ENCODE peak calls at places on chromosome 14, in nine cellular contexts. J is HepG2; X is lower leg skin; I is lower lobe of right lung; Y is mammary epithelial cell; U is CD8-positive, alpha-beta T cell; Z is astrocyte; H is tibial nerve; F is AG10803. R is an unnamed sample.

GRCh38 chr14:69044296-69044695 is 65.2 kb upstream of the ACTN1 start:
- DNase-seq in J (no peak), X (no peak), I (no peak), Y (no peak), U (no peak), Z (no peak), H (no peak), F (no peak), R (no peak)

GRCh38 chr14:23245282-23245681 is 7.5 kb downstream of the RNF212B start:
- DNase-seq in J (peak; percentile 37), X (no peak), I (no peak), Y (no peak), U (no peak), Z (no peak), H (no peak), F (no peak), R (no peak)

GRCh38 chr14:74619672-74620131 is 7.7 kb upstream of the LTBP2 start:
- DNase-seq in J (peak; percentile 63), X (no peak), I (peak; percentile 58), Y (peak; percentile 73), U (no peak), Z (peak; percentile 99), H (peak; percentile 88), F (peak; percentile 99), R (no peak)

GRCh38 chr14:20630340-20631022 is 11.0 kb downstream of the OR6S1 start:
- DNase-seq in J (peak; percentile 81), X (no peak), I (no peak), Y (peak; percentile 73), U (no peak), Z (no peak), H (no peak), F (peak; percentile 18), R (peak; percentile 30)

GRCh38 chr14:87014854-87015253 is 978.1 kb downstream of the GALC start:
- DNase-seq in J (no peak), X (no peak), I (no peak), Y (no peak), U (no peak), Z (no peak), H (no peak), F (no peak), R (no peak)

GRCh38 chr14:45381091-45381490 is 128.1 kb upstream of the MIS18BP1 start:
- DNase-seq in J (no peak), X (no peak), I (no peak), Y (no peak), U (no peak), Z (no peak), H (no peak), F (no peak), R (no peak)

GRCh38 chr14:30005114-30005698 is 77.6 kb upstream of the PRKD1 start:
- DNase-seq in J (peak; percentile 62), X (no peak), I (no peak), Y (peak; percentile 21), U (no peak), Z (peak; percentile 51), H (peak; percentile 23), F (peak; percentile 78), R (peak; percentile 9)

GRCh38 chr14:45426685-45427282 is 173.8 kb upstream of the MIS18BP1 start:
- DNase-seq in J (peak; percentile 49), X (no peak), I (no peak), Y (peak; percentile 49), U (no peak), Z (peak; percentile 11), H (no peak), F (peak; percentile 25), R (no peak)

GRCh38 chr14:69876848-69877306 is 2.3 kb upstream of the SMOC1 start:
- DNase-seq in J (peak; percentile 72), X (no peak), I (no peak), Y (no peak), U (no peak), Z (no peak), H (no peak), F (no peak), R (no peak)

GRCh38 chr14:67409461-67409860 is 2.5 kb downstream of the PLEK2 start:
- DNase-seq in J (no peak), X (no peak), I (no peak), Y (peak; percentile 50), U (no peak), Z (no peak), H (no peak), F (no peak), R (no peak)

GRCh38 chr14:22190411-22191191 is 398.4 kb downstream of the DAD1 start:
- DNase-seq in J (no peak), X (no peak), I (no peak), Y (peak; percentile 21), U (no peak), Z (peak; percentile 76), H (no peak), F (no peak), R (no peak)
- TF ChIP-seq CTCF in J (no peak), X (no peak), I (no peak), Y (no peak), U (no peak), Z (no peak), H (no peak), F (no peak), R (no peak)

DNA sequence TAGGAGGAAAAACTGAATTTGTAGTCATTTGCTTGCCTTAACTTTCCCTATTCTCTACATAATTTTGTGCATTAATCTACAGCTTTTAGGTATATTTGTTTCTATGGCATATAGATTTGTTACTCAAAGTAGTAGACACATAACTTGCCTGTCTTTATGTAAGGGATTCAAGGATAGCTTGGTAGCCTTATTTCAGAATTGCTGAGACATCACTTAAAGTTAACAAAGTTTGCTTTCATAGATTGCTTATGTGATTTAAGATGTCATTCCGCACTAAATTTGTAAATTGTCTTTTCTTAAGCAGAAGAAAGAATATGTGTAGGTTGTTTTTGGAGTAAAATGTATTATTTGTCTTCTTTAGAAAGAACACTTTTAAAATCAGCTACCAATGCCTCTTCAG is 477.7 kb upstream of the NOVA1 start:
- DNase-seq in J (no peak), X (no peak), I (no peak), Y (no peak), U (no peak), Z (no peak), H (no peak), F (no peak), R (no peak)
- TF ChIP-seq CTCF in J (no peak), X (no peak), I (no peak), Y (no peak), U (no peak), Z (no peak), H (no peak), F (no peak), R (no peak)

GRCh38 chr14:52998376-52999010 is 47.6 kb upstream of the FERMT2 start:
- DNase-seq in J (peak; percentile 30), X (no peak), I (no peak), Y (no peak), U (no peak), Z (peak; percentile 95), H (no peak), F (peak; percentile 95), R (no peak)
- TF ChIP-seq CTCF in J (no peak), X (no peak), I (no peak), Y (no peak), U (no peak), Z (no peak), H (no peak), F (no peak), R (no peak)

GRCh38 chr14:105414456-105415371 is 4.9 kb upstream of the MTA1 start:
- DNase-seq in J (peak; percentile 22), X (peak; percentile 95), I (peak; percentile 81), Y (peak; percentile 26), U (peak; percentile 38), Z (peak; percentile 36), H (peak; percentile 60), F (peak; percentile 61), R (peak; percentile 78)
- TF ChIP-seq CTCF in J (peak; percentile 54), X (no peak), I (peak; percentile 85), Y (peak; percentile 40), U (peak; percentile 92), Z (peak; percentile 16), H (peak; percentile 95), F (peak; percentile 29), R (peak; percentile 62)

GRCh38 chr14:96752156-96752555 is 45.0 kb upstream of the VRK1 start:
- DNase-seq in J (no peak), X (peak; percentile 28), I (no peak), Y (no peak), U (no peak), Z (no peak), H (no peak), F (no peak), R (no peak)

GRCh38 chr14:96754162-96754844 is 42.9 kb upstream of the VRK1 start:
- DNase-seq in J (no peak), X (peak; percentile 67), I (no peak), Y (peak; percentile 24), U (no peak), Z (peak; percentile 6), H (no peak), F (peak; percentile 4), R (no peak)

GRCh38 chr14:96754845-96755184 is 42.4 kb upstream of the VRK1 start:
- DNase-seq in J (no peak), X (peak; percentile 76), I (no peak), Y (no peak), U (no peak), Z (no peak), H (no peak), F (peak; percentile 28), R (no peak)

GRCh38 chr14:96751505-96751904 is 45.7 kb upstream of the VRK1 start:
- DNase-seq in J (no peak), X (no peak), I (no peak), Y (no peak), U (no peak), Z (no peak), H (no peak), F (no peak), R (no peak)

GRCh38 chr14:96752594-96752993 is 44.6 kb upstream of the VRK1 start:
- DNase-seq in J (no peak), X (no peak), I (no peak), Y (peak; percentile 32), U (no peak), Z (no peak), H (no peak), F (peak; percentile 43), R (no peak)
- TF ChIP-seq CTCF in J (no peak), X (no peak), I (no peak), Y (no peak), U (no peak), Z (no peak), H (no peak), F (no peak), R (no peak)

DNA sequence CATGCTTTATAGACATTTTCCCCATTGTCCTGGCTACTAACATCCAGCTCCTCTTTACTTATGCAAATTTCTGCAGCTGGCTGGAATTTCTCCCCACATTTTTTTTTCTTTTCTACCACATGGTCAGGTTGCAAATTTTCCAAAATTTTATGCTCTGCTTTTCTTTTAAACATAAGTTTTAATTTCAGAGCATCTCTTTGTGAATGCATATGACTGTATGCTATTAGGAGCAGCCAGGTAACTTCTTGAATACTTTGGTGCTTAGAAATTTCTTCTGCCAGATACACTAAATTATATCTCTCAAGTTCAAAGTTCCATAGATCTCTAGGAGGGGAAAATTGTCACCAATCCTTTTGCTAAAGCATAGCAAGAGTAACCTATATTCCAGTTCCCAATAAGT is 365.9 kb downstream of the LRFN5 start:
- DNase-seq in J (no peak), X (no peak), I (no peak), Y (no peak), U (no peak), Z (no peak), H (no peak), F (no peak), R (no peak)
- TF ChIP-seq CTCF in J (no peak), X (no peak), I (no peak), Y (no peak), U (no peak), Z (no peak), H (no peak), F (no peak), R (no peak)